ENCODE peak calls at places on chromosomes 13 and 19, in five cellular contexts. X, D, A, Z and U are unnamed samples.

GRCh38 chr19:42095814-42096230 is 19.9 kb downstream of the ZNF574 start:
- DNase-seq in X (no peak), D (peak; percentile 37), A (peak; percentile 74), Z (no peak), U (no peak)

GRCh38 chr19:38841787-38842438 is 7.9 kb downstream of the HNRNPL start:
- DNase-seq in X (no peak), D (no peak), A (no peak), Z (no peak), U (no peak)

GRCh38 chr19:47228168-47228936 is 2.6 kb downstream of the BBC3 start:
- DNase-seq in X (peak; percentile 74), D (peak; percentile 81), A (peak; percentile 52), Z (peak; percentile 52), U (peak; percentile 60)

GRCh38 chr19:34332027-34332786 is 32.8 kb upstream of the GPI start:
- DNase-seq in X (no peak), D (no peak), A (no peak), Z (no peak), U (no peak)

GRCh38 chr13:84910423-84910822 is 888.8 kb downstream of the SLITRK6 start:
- DNase-seq in X (no peak), D (no peak), A (no peak), Z (no peak), U (no peak)

GRCh38 chr19:23183251-23183650 is 66.4 kb downstream of the ZNF730 start:
- DNase-seq in X (no peak), D (peak; percentile 30), A (no peak), Z (no peak), U (no peak)

GRCh38 chr19:29708553-29709439 is 6.3 kb downstream of the C19orf12 start:
- DNase-seq in X (peak; percentile 42), D (no peak), A (no peak), Z (no peak), U (peak; percentile 62)

GRCh38 chr13:100898431-100898830 is 223.8 kb upstream of the TMTC4 start:
- DNase-seq in X (no peak), D (no peak), A (no peak), Z (no peak), U (no peak)

GRCh38 chr19:49396738-49397505 is 8.9 kb downstream of the KASH5 start:
- DNase-seq in X (no peak), D (no peak), A (no peak), Z (no peak), U (no peak)

GRCh38 chr19:30425885-30426838 is 54.0 kb downstream of the ZNF536 start:
- DNase-seq in X (no peak), D (no peak), A (no peak), Z (no peak), U (no peak)

GRCh38 chr19:49340069-49340864 is 5.1 kb downstream of the CD37 start:
- DNase-seq in X (peak; percentile 75), D (peak; percentile 76), A (peak; percentile 58), Z (peak; percentile 74), U (peak; percentile 83)

GRCh38 chr13:51793570-51794273 is 10.2 kb downstream of the DHRS12 start:
- DNase-seq in X (no peak), D (peak; percentile 73), A (no peak), Z (no peak), U (no peak)

GRCh38 chr13:49814551-49815270 is 22.2 kb upstream of the KPNA3 start:
- DNase-seq in X (no peak), D (no peak), A (no peak), Z (no peak), U (no peak)

GRCh38 chr13:72456486-72456885 is 270.9 kb downstream of the MZT1 start:
- DNase-seq in X (no peak), D (no peak), A (no peak), Z (no peak), U (no peak)

DNA sequence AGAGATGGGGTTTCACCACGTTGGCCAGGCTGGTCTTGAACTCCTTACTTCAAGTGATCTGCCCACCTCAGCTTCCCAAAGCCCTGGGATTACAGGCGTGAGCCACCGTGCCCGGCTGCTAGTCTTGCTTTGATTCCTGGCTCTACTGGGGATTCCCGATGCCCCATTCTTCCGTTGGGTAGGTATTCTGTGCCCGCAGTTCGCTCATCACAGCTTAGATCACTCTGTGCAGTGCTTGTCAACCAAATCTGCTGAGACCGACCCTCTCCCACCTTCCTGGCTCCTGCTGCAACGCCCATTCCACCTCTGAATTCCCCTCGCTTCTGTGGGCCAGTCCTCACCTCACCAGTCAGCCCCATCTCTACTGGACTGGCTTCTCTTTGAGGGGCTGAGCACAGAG is 4.6 kb upstream of the ZNF414 start:
- DNase-seq in X (no peak), D (no peak), A (no peak), Z (no peak), U (no peak)
- TF ChIP-seq POLR2A in X (no peak), D (no peak), A (no peak), Z (no peak), U (no peak)

GRCh38 chr13:45339867-45340266 is 1.1 kb downstream of the TPT1 start:
- DNase-seq in X (no peak), D (no peak), A (no peak), Z (no peak), U (no peak)
- H3K4me1 ChIP-seq in X (peaks cover 57% of the 10 kb centered on the region), D (peaks cover 9% of the 10 kb centered on the region), A (peaks cover 28% of the 10 kb centered on the region), Z (peaks cover 3% of the 10 kb centered on the region), U (peaks cover 53% of the 10 kb centered on the region)

GRCh38 chr13:45501175-45501526 is 36.4 kb downstream of the COG3 start:
- DNase-seq in X (no peak), D (no peak), A (no peak), Z (no peak), U (no peak)
- H3K27ac ChIP-seq in X (no peak overlapping the region), D (no peak overlapping the region), A (no peak overlapping the region), Z (no peak overlapping the region), U (no peak overlapping the region)

GRCh38 chr19:8391274-8392016 is 1.3 kb downstream of the RAB11B start:
- DNase-seq in X (no peak), D (no peak), A (no peak), Z (no peak), U (no peak)

GRCh38 chr19:8392017-8392591 is 1.9 kb downstream of the RAB11B start:
- DNase-seq in X (no peak), D (no peak), A (peak; percentile 43), Z (no peak), U (peak; percentile 65)

GRCh38 chr19:8390617-8390981 is 439 bp downstream of the RAB11B start:
- DNase-seq in X (peak; percentile 97), D (peak; percentile 94), A (peak; percentile 97), Z (peak; percentile 96), U (peak; percentile 98)

GRCh38 chr19:8388612-8388958 is 1.6 kb upstream of the RAB11B start:
- DNase-seq in X (no peak), D (no peak), A (no peak), Z (no peak), U (no peak)

GRCh38 chr19:8389891-8390616 is at the start of gene RAB11B:
- DNase-seq in X (peak; percentile 100), D (peak; percentile 100), A (peak; percentile 100), Z (peak; percentile 98), U (peak; percentile 99)
- TF ChIP-seq POLR2A in X (peak; percentile 58), D (peak; percentile 62), A (no peak), Z (peak; percentile 84), U (no peak)

DNA sequence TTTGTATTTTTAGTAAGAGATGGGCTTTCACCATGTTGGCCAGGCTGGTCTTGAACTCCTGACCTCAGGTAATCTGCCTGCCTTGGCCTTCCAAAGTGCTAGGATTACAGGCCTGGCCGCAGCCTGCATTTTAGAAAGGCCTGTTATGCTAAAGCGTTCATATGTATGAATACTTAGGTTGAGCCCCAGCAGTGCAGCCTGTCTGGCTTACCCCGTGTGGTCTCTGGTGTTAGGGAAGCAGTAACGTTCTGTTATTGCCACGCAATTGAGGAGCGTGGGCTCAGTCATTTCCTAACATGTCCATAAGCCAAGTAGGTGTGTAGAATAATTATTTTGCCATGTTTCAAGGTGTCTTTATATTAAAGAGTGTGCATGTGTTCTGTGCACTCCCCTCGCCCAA is 14.3 kb downstream of the HNRNPM start:
- DNase-seq in X (no peak), D (no peak), A (no peak), Z (no peak), U (no peak)
- H3K4me1 ChIP-seq in X (peaks cover 40% of the 10 kb centered on the region), D (no peaks in the 10 kb centered on the region), A (peaks cover 36% of the 10 kb centered on the region), Z (peaks cover 18% of the 10 kb centered on the region), U (peaks cover 47% of the 10 kb centered on the region)

GRCh38 chr13:63902141-63902540 is 2486.5 kb upstream of the PCDH20 start:
- DNase-seq in X (no peak), D (no peak), A (no peak), Z (no peak), U (no peak)

DNA sequence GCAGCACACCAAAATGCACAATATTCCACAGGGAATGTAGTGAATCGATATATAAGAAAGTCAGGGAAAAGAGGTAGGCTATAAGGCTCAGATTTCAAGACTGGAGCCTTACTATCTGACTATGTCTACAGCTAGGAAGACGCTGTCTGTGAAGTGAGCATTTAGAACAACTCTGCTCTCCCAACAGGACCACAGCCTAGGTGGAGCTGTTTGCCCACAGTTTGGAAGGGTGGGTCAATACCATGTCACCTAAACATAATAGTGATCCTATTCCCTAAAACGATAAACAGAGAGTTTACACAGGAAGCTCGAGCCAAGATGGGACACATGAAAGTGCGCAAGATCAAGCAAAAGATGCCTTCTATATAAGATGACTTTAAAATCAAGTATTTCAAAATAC is 2486.0 kb upstream of the PCDH20 start:
- DNase-seq in X (no peak), D (peak; percentile 0), A (no peak), Z (no peak), U (no peak)
- H3K27ac ChIP-seq in X (no peak overlapping the region), D (no peak overlapping the region), A (no peak overlapping the region), Z (no peak overlapping the region), U (no peak overlapping the region)

GRCh38 chr19:2529473-2529918 is 53.6 kb downstream of the GADD45B start:
- DNase-seq in X (peak; percentile 42), D (peak; percentile 46), A (no peak), Z (no peak), U (no peak)

GRCh38 chr19:2528543-2529173 is 52.7 kb downstream of the GADD45B start:
- DNase-seq in X (peak; percentile 44), D (no peak), A (no peak), Z (no peak), U (no peak)

GRCh38 chr19:2524840-2525723 is 49.2 kb downstream of the GADD45B start:
- DNase-seq in X (no peak), D (peak; percentile 32), A (peak; percentile 48), Z (no peak), U (no peak)

GRCh38 chr19:2527171-2527570 is 51.2 kb downstream of the GADD45B start:
- DNase-seq in X (no peak), D (no peak), A (no peak), Z (no peak), U (no peak)

DNA sequence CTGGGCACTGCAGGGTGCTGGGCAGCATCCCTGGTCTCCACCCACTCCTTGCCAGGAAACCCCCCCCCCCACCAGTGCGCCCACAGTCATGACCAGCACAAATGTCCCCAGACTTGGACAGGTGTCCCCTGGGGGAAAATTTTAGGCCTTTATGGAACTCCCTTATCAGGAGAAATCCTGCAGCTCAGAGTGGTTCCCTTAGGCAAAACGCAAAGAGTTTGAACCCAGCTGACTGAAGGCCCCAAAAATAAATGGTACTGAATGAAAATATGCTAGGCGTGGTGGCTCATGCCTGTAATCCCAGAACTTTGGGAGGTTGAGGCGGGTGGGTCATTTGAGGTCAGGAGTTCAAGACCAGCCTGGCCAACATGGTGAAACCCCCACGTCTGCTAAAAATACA is 51.8 kb downstream of the GADD45B start:
- DNase-seq in X (no peak), D (no peak), A (no peak), Z (no peak), U (no peak)
- TF ChIP-seq POLR2A in X (no peak), D (no peak), A (no peak), Z (no peak), U (no peak)